ENCODE peak calls at places on chromosomes 12 and 14, in four cellular contexts. E, W, S and Q are unnamed samples.
A peak's percentile ranks its signal among the peaks of the same experiment; 100 is the strongest.

GRCh38 chr12:11727133-11727664 is 77.7 kb downstream of the ETV6 start:
- DNase-seq in S (no peak), E (no peak), W (no peak), Q (no peak)

GRCh38 chr14:60775296-60775695 is 40.7 kb downstream of the MNAT1 start:
- DNase-seq in W (no peak), S (no peak), E (peak; percentile 81), Q (no peak)

GRCh38 chr14:92596328-92596943 is 82.9 kb downstream of the RIN3 start:
- DNase-seq in S (no peak), E (no peak), W (no peak), Q (no peak)

GRCh38 chr12:26431211-26431610 is 235.8 kb downstream of the SSPN start:
- DNase-seq in S (no peak), W (no peak), E (no peak), Q (no peak)

GRCh38 chr14:104094709-104095425 is 9.4 kb downstream of the ASPG start:
- DNase-seq in S (peak; percentile 73), W (peak; percentile 32), E (peak; percentile 18), Q (peak; percentile 41)

GRCh38 chr12:17809206-17809605 is 280.8 kb downstream of the RERGL start:
- DNase-seq in W (no peak), E (no peak), S (no peak), Q (no peak)

GRCh38 chr12:105670664-105671063 is 340.2 kb downstream of the C12orf75 start:
- DNase-seq in E (peak; percentile 94), W (no peak), S (no peak), Q (no peak)

GRCh38 chr14:93683241-93683640 is 105.0 kb downstream of the PRIMA1 start:
- DNase-seq in E (no peak), W (no peak), S (no peak), Q (no peak)

GRCh38 chr12:124277394-124278222 is 17.3 kb upstream of the RFLNA start:
- DNase-seq in E (no peak), W (no peak), S (no peak), Q (no peak)

GRCh38 chr12:46933947-46934346 is 108.2 kb upstream of the SLC38A4 start:
- DNase-seq in S (no peak), E (peak; percentile 77), W (no peak), Q (no peak)

GRCh38 chr12:116934908-116935698 is 24.4 kb downstream of the FBXW8 start:
- DNase-seq in E (no peak), W (no peak), S (no peak), Q (no peak)

GRCh38 chr14:100398044-100398443 is 74.9 kb downstream of the SLC25A47 start:
- DNase-seq in W (no peak), E (no peak), S (no peak), Q (no peak)

GRCh38 chr12:42162198-42162597 is 17.5 kb upstream of the GXYLT1 start:
- DNase-seq in W (no peak), E (peak; percentile 33), S (no peak), Q (no peak)

GRCh38 chr12:127280393-127281275 is 986.3 kb upstream of the TMEM132C start:
- DNase-seq in W (peak; percentile 9), S (peak; percentile 54), E (no peak), Q (peak; percentile 21)

GRCh38 chr12:11615481-11615880 is 34.0 kb upstream of the ETV6 start:
- DNase-seq in E (no peak), S (no peak), W (no peak), Q (no peak)

GRCh38 chr12:108260039-108260438 is 79.1 kb downstream of the CMKLR1 start:
- DNase-seq in E (no peak), W (no peak), S (no peak), Q (no peak)

GRCh38 chr12:96205909-96206308 is 11.7 kb downstream of the ELK3 start:
- DNase-seq in E (no peak), W (no peak), S (no peak), Q (no peak)

GRCh38 chr14:68131907-68132306 is 312.3 kb downstream of the RAD51B start:
- DNase-seq in S (no peak), E (no peak), W (no peak), Q (no peak)

GRCh38 chr14:76694106-76694505 is 67.2 kb upstream of the VASH1 start:
- DNase-seq in S (no peak), W (no peak), E (no peak), Q (no peak)

GRCh38 chr14:59698793-59699192 is 122.2 kb upstream of the CCDC175 start:
- DNase-seq in W (no peak), S (no peak), E (no peak), Q (no peak)

GRCh38 chr12:49969027-49969426 is 3.7 kb upstream of the AQP6 start:
- DNase-seq in E (no peak), W (no peak), S (no peak), Q (no peak)